ENCODE peak calls at places on chromosomes 16 and 17, in four cellular contexts. One of them, this sample, is unnamed. For H3K4me1, the result is how much of the 10 kb centered on the place peaks cover.

GRCh38 chr16:10988164-10988803 is 43.9 kb downstream of the CLEC16A start:
- DNase-seq in ascending aorta: no peak
- DNase-seq in fibroblast of lung: no peak
- DNase-seq in A549: peak
- DNase-seq in this sample: no peak

GRCh38 chr17:36544049-36544319 is 735 bp upstream of the GGNBP2 start:
- DNase-seq in fibroblast of lung: peak
- DNase-seq in A549: peak
- DNase-seq in ascending aorta: no peak
- DNase-seq in this sample: peak

GRCh38 chr16:15644306-15644961 is 1.5 kb upstream of the MARF1 start:
- DNase-seq in fibroblast of lung: peak
- DNase-seq in ascending aorta: no peak
- DNase-seq in A549: no peak
- DNase-seq in this sample: no peak

GRCh38 chr16:1048442-1049112 is 24.0 kb upstream of the SSTR5 start:
- DNase-seq in ascending aorta: no peak
- DNase-seq in fibroblast of lung: peak
- DNase-seq in A549: peak
- DNase-seq in this sample: no peak

GRCh38 chr17:57519199-57519598 is 225.9 kb downstream of the CCDC182 start:
- DNase-seq in A549: no peak
- DNase-seq in fibroblast of lung: peak
- DNase-seq in ascending aorta: no peak
- DNase-seq in this sample: no peak

GRCh38 chr17:77266891-77267341 is 126.1 kb downstream of the SEC14L1 start:
- DNase-seq in fibroblast of lung: no peak
- DNase-seq in A549: no peak
- DNase-seq in ascending aorta: no peak
- DNase-seq in this sample: no peak

GRCh38 chr17:2883544-2884203 is 87.4 kb downstream of the RAP1GAP2 start:
- DNase-seq in A549: peak
- DNase-seq in fibroblast of lung: peak
- DNase-seq in ascending aorta: no peak
- DNase-seq in this sample: no peak

GRCh38 chr17:4542726-4543191 is 12.4 kb downstream of the MYBBP1A start:
- DNase-seq in A549: no peak
- DNase-seq in ascending aorta: no peak
- DNase-seq in fibroblast of lung: no peak
- DNase-seq in this sample: no peak

GRCh38 chr17:77254961-77255741 is 114.4 kb downstream of the SEC14L1 start:
- DNase-seq in fibroblast of lung: peak
- DNase-seq in A549: peak
- DNase-seq in ascending aorta: no peak
- DNase-seq in this sample: no peak

GRCh38 chr17:77635176-77635575 is 323.3 kb upstream of the TNRC6C start:
- DNase-seq in fibroblast of lung: no peak
- DNase-seq in A549: no peak
- DNase-seq in ascending aorta: no peak
- DNase-seq in this sample: no peak

GRCh38 chr16:3004319-3004718 is 8.4 kb upstream of the CLDN9 start:
- DNase-seq in fibroblast of lung: no peak
- DNase-seq in ascending aorta: no peak
- DNase-seq in A549: no peak
- DNase-seq in this sample: no peak

GRCh38 chr17:67390646-67391480 is 13.8 kb downstream of the PITPNC1 start:
- DNase-seq in fibroblast of lung: peak
- DNase-seq in ascending aorta: peak
- DNase-seq in A549: peak
- DNase-seq in this sample: no peak

GRCh38 chr16:3490911-3491629 is 4.2 kb downstream of the C16orf90 start:
- DNase-seq in ascending aorta: no peak
- DNase-seq in fibroblast of lung: no peak
- DNase-seq in A549: no peak
- DNase-seq in this sample: no peak

GRCh38 chr17:82734987-82735866 is at the start of gene FN3K:
- DNase-seq in A549: peak
- DNase-seq in fibroblast of lung: peak
- DNase-seq in ascending aorta: peak
- DNase-seq in this sample: peak

GRCh38 chr17:32265192-32265895 is at the start of gene RHBDL3:
- DNase-seq in fibroblast of lung: no peak
- DNase-seq in A549: peak
- DNase-seq in ascending aorta: no peak
- DNase-seq in this sample: no peak

GRCh38 chr16:46830417-46830901 is 521 bp downstream of the C16orf87 start:
- DNase-seq in fibroblast of lung: peak
- DNase-seq in ascending aorta: no peak
- DNase-seq in A549: no peak
- DNase-seq in this sample: no peak

GRCh38 chr16:66474750-66475199 is 47.7 kb downstream of the BEAN1 start:
- DNase-seq in ascending aorta: no peak
- DNase-seq in A549: no peak
- DNase-seq in fibroblast of lung: no peak
- DNase-seq in this sample: no peak

GRCh38 chr16:77918792-77919707 is 103.3 kb upstream of the CLEC3A start:
- DNase-seq in A549: no peak
- DNase-seq in fibroblast of lung: peak
- DNase-seq in ascending aorta: no peak
- DNase-seq in this sample: no peak

GRCh38 chr16:2609827-2610470 is 72.1 kb downstream of the PDPK1 start:
- DNase-seq in A549: no peak
- DNase-seq in ascending aorta: no peak
- DNase-seq in fibroblast of lung: no peak
- DNase-seq in this sample: no peak

GRCh38 chr17:58531661-58532554 is 17.5 kb upstream of the MTMR4 start:
- DNase-seq in ascending aorta: no peak
- DNase-seq in fibroblast of lung: peak
- DNase-seq in A549: no peak
- DNase-seq in this sample: no peak

GRCh38 chr17:82943751-82944150 is 103.9 kb upstream of the ZNF750 start:
- DNase-seq in ascending aorta: no peak
- DNase-seq in A549: no peak
- DNase-seq in fibroblast of lung: no peak
- DNase-seq in this sample: no peak

GRCh38 chr16:842061-842476 is 41.5 kb upstream of the GNG13 start:
- DNase-seq in A549: no peak
- DNase-seq in fibroblast of lung: peak
- DNase-seq in ascending aorta: no peak
- DNase-seq in this sample: no peak

GRCh38 chr16:86930663-86931062 is 352.3 kb downstream of the FOXL1 start:
- DNase-seq in A549: no peak
- DNase-seq in ascending aorta: no peak
- DNase-seq in fibroblast of lung: no peak
- DNase-seq in this sample: no peak

GRCh38 chr16:16022683-16023064 is 73.3 kb downstream of the ABCC1 start:
- DNase-seq in ascending aorta: no peak
- DNase-seq in A549: no peak
- DNase-seq in fibroblast of lung: no peak
- DNase-seq in this sample: no peak

GRCh38 chr17:18363021-18363941 is at the start of gene SHMT1:
- DNase-seq in fibroblast of lung: peak
- DNase-seq in ascending aorta: peak
- DNase-seq in A549: peak
- DNase-seq in this sample: peak

GRCh38 chr16:51141541-51141940 is 9.5 kb downstream of the SALL1 start:
- DNase-seq in ascending aorta: no peak
- DNase-seq in fibroblast of lung: no peak
- DNase-seq in A549: no peak
- DNase-seq in this sample: no peak

GRCh38 chr16:85085721-85086120 is 26.6 kb downstream of the CIBAR2 start:
- DNase-seq in fibroblast of lung: no peak
- DNase-seq in A549: no peak
- DNase-seq in ascending aorta: no peak
- DNase-seq in this sample: no peak

GRCh38 chr16:30764086-30764485 is 2.0 kb downstream of the RNF40 start:
- DNase-seq in ascending aorta: no peak
- DNase-seq in A549: no peak
- DNase-seq in fibroblast of lung: no peak
- DNase-seq in this sample: no peak
- H3K4me3 ChIP-seq in ascending aorta: peak
- H3K4me3 ChIP-seq in A549: no peak
- H3K4me3 ChIP-seq in fibroblast of lung: no peak
- H3K4me3 ChIP-seq in this sample: no peak

GRCh38 chr17:10268005-10268404 is 69.6 kb upstream of the GAS7 start:
- DNase-seq in ascending aorta: no peak
- DNase-seq in A549: no peak
- DNase-seq in fibroblast of lung: no peak
- DNase-seq in this sample: no peak

GRCh38 chr17:10266477-10266876 is 68.1 kb upstream of the GAS7 start:
- DNase-seq in fibroblast of lung: no peak
- DNase-seq in A549: no peak
- DNase-seq in ascending aorta: no peak
- DNase-seq in this sample: no peak

GRCh38 chr17:10270258-10270657 is 71.9 kb upstream of the GAS7 start:
- DNase-seq in A549: no peak
- DNase-seq in fibroblast of lung: no peak
- DNase-seq in ascending aorta: no peak
- DNase-seq in this sample: peak

GRCh38 chr17:10275418-10275817 is 77.0 kb upstream of the GAS7 start:
- DNase-seq in A549: no peak
- DNase-seq in ascending aorta: no peak
- DNase-seq in fibroblast of lung: no peak
- DNase-seq in this sample: peak

GRCh38 chr17:10271004-10271620 is 72.7 kb upstream of the GAS7 start:
- DNase-seq in fibroblast of lung: no peak
- DNase-seq in ascending aorta: no peak
- DNase-seq in A549: no peak
- DNase-seq in this sample: no peak
- H3K4me1 ChIP-seq in fibroblast of lung: under half
- H3K4me1 ChIP-seq in ascending aorta: under half
- H3K4me1 ChIP-seq in A549: under half
- H3K4me1 ChIP-seq in this sample: under half

GRCh38 chr16:4517812-4518211 is 20.8 kb downstream of the CDIP1 start:
- DNase-seq in A549: peak
- DNase-seq in ascending aorta: no peak
- DNase-seq in fibroblast of lung: peak
- DNase-seq in this sample: no peak
- TF ChIP-seq CTCF in A549: peak
- TF ChIP-seq CTCF in ascending aorta: peak
- TF ChIP-seq CTCF in fibroblast of lung: peak
- TF ChIP-seq CTCF in this sample: peak

GRCh38 chr17:46978489-46979022 is 497 bp downstream of the RPRML start:
- DNase-seq in A549: no peak
- DNase-seq in ascending aorta: no peak
- DNase-seq in fibroblast of lung: no peak
- DNase-seq in this sample: no peak
- H3K4me3 ChIP-seq in A549: peak
- H3K4me3 ChIP-seq in ascending aorta: peak
- H3K4me3 ChIP-seq in fibroblast of lung: no peak
- H3K4me3 ChIP-seq in this sample: peak

GRCh38 chr17:8153957-8154607 is 1.9 kb upstream of the PER1 start:
- DNase-seq in fibroblast of lung: peak
- DNase-seq in A549: peak
- DNase-seq in ascending aorta: peak
- DNase-seq in this sample: peak
- H3K4me1 ChIP-seq in fibroblast of lung: under half
- H3K4me1 ChIP-seq in A549: under half
- H3K4me1 ChIP-seq in ascending aorta: under half
- H3K4me1 ChIP-seq in this sample: under half

GRCh38 chr16:57661510-57661909 is 6.6 kb upstream of the ADGRG3 start:
- DNase-seq in ascending aorta: no peak
- DNase-seq in A549: no peak
- DNase-seq in fibroblast of lung: no peak
- DNase-seq in this sample: no peak
- TF ChIP-seq CTCF in ascending aorta: no peak
- TF ChIP-seq CTCF in A549: no peak
- TF ChIP-seq CTCF in fibroblast of lung: no peak
- TF ChIP-seq CTCF in this sample: no peak